ENCODE peak calls at places on chromosomes 4 and X, in four cellular contexts. One of them, this sample, is unnamed.

GRCh38 chr4:153594208-153594607 is 89.9 kb upstream of the TLR2 start:
- DNase-seq in GM12878: no peak
- DNase-seq in K562: peak; percentile 19
- DNase-seq in HepG2: no peak
- DNase-seq in this sample: no peak

GRCh38 chrX:129788527-129788926 is 8.8 kb downstream of the SASH3 start:
- DNase-seq in GM12878: no peak
- DNase-seq in K562: no peak
- DNase-seq in HepG2: no peak
- DNase-seq in this sample: no peak

GRCh38 chrX:153443476-153444332 is 2.2 kb downstream of the TREX2 start:
- DNase-seq in GM12878: no peak
- DNase-seq in K562: no peak
- DNase-seq in HepG2: no peak
- DNase-seq in this sample: no peak

GRCh38 chr4:109044446-109044845 is 258.0 kb downstream of the COL25A1 start:
- DNase-seq in GM12878: no peak
- DNase-seq in K562: no peak
- DNase-seq in HepG2: no peak
- DNase-seq in this sample: no peak

GRCh38 chrX:5295004-5295403 is 933.7 kb downstream of the NLGN4X start:
- DNase-seq in GM12878: no peak
- DNase-seq in K562: no peak
- DNase-seq in HepG2: no peak
- DNase-seq in this sample: no peak

GRCh38 chrX:115939070-115939469 is 231.5 kb upstream of the AGTR2 start:
- DNase-seq in GM12878: peak; percentile 33
- DNase-seq in K562: no peak
- DNase-seq in HepG2: no peak
- DNase-seq in this sample: no peak

GRCh38 chrX:103440621-103441020 is 64.3 kb downstream of the BEX3 start:
- DNase-seq in GM12878: no peak
- DNase-seq in K562: no peak
- DNase-seq in HepG2: no peak
- DNase-seq in this sample: no peak

GRCh38 chr4:2269206-2269531 is 7.3 kb upstream of the MXD4 start:
- DNase-seq in GM12878: no peak
- DNase-seq in K562: no peak
- DNase-seq in HepG2: no peak
- DNase-seq in this sample: peak; percentile 63

GRCh38 chr4:128663325-128663724 is 146.2 kb upstream of the JADE1 start:
- DNase-seq in GM12878: peak; percentile 37
- DNase-seq in K562: no peak
- DNase-seq in HepG2: no peak
- DNase-seq in this sample: no peak

GRCh38 chrX:11683057-11683456 is 17.3 kb upstream of the ARHGAP6 start:
- DNase-seq in GM12878: no peak
- DNase-seq in K562: no peak
- DNase-seq in HepG2: no peak
- DNase-seq in this sample: no peak

DNA sequence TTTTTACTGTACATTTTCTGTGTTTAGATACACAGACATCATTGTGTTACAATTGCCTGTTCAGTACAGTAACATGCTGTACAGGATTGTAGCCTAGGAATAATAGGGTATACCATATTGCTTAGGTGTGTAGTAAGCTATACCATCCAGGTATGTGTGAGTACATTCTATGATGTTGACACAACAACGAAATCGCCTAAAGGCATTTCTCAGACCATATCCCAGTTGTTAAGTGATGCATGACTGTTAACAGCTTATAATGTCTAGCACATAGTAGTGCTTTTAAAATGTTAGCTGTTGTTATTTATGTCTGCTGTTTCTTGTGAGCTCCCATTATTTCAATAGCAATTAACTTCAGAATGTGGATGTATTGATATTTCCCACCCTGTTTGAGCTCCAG is 4.5 kb downstream of the PRRG1 start:
- DNase-seq in GM12878: no peak
- DNase-seq in K562: no peak
- DNase-seq in HepG2: no peak
- DNase-seq in this sample: no peak
- TF ChIP-seq BRCA1 in GM12878: no peak
- TF ChIP-seq BRCA1 in K562: no peak
- TF ChIP-seq BRCA1 in HepG2: no peak
- TF ChIP-seq BRCA1 in this sample: no peak

GRCh38 chr4:151865744-151866143 is 104.9 kb upstream of the GATB start:
- DNase-seq in GM12878: no peak
- DNase-seq in K562: no peak
- DNase-seq in HepG2: no peak
- DNase-seq in this sample: no peak

GRCh38 chr4:151860561-151861093 is 99.8 kb upstream of the GATB start:
- DNase-seq in GM12878: no peak
- DNase-seq in K562: no peak
- DNase-seq in HepG2: no peak
- DNase-seq in this sample: no peak

GRCh38 chr4:151865327-151865726 is 104.5 kb upstream of the GATB start:
- DNase-seq in GM12878: no peak
- DNase-seq in K562: no peak
- DNase-seq in HepG2: no peak
- DNase-seq in this sample: no peak

GRCh38 chr4:151864068-151864467 is 103.3 kb upstream of the GATB start:
- DNase-seq in GM12878: no peak
- DNase-seq in K562: no peak
- DNase-seq in HepG2: no peak
- DNase-seq in this sample: no peak

DNA sequence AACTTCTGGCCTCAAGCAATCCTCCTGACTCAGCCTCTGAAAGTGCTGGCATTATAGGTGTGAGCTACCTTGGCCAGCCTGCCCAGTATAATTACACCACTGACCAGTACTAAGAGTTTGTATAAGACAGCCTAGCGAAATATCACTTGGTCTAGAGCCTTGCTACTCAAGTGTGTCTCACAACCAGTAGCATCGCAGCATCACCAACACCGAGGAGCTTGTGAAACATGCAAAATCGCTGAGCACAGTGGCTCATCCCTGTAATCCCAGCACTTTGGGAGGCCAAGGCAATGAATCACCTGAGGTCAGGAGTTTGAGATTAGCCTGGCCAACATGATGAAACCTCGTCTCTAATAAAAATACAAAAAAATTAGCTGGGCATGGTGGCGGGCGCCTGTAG is 102.0 kb upstream of the GATB start:
- DNase-seq in GM12878: no peak
- DNase-seq in K562: no peak
- DNase-seq in HepG2: no peak
- DNase-seq in this sample: no peak
- TF ChIP-seq BRCA1 in GM12878: no peak
- TF ChIP-seq BRCA1 in K562: no peak
- TF ChIP-seq BRCA1 in HepG2: no peak
- TF ChIP-seq BRCA1 in this sample: no peak

GRCh38 chr4:66164869-66165268 is 494.6 kb upstream of the EPHA5 start:
- DNase-seq in GM12878: no peak
- DNase-seq in K562: no peak
- DNase-seq in HepG2: no peak
- DNase-seq in this sample: no peak

GRCh38 chr4:66157594-66157993 is 487.3 kb upstream of the EPHA5 start:
- DNase-seq in GM12878: no peak
- DNase-seq in K562: no peak
- DNase-seq in HepG2: no peak
- DNase-seq in this sample: no peak

DNA sequence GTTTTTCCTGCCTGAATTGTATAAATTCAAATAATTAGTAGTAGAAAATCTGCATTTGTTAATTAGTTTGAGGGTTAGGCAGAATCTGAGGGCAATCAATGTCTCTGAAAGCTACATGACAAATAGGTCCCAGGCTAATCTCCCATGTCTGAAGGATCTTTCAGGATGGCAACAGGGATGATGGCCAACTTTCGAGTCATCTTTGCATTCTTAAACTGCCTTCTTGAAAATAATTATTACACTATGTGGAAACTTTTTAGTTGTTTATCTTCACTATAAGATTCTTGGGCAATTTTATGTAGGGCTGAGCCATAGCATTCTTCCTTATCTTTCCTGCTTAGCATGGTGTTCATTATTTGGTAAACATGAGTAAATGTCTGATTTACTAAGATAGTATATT is 490.3 kb upstream of the EPHA5 start:
- DNase-seq in GM12878: no peak
- DNase-seq in K562: no peak
- DNase-seq in HepG2: no peak
- DNase-seq in this sample: no peak
- TF ChIP-seq BRCA1 in GM12878: no peak
- TF ChIP-seq BRCA1 in K562: no peak
- TF ChIP-seq BRCA1 in HepG2: no peak
- TF ChIP-seq BRCA1 in this sample: no peak

GRCh38 chr4:184401397-184402171 is 72.8 kb downstream of the IRF2 start:
- DNase-seq in GM12878: no peak
- DNase-seq in K562: no peak
- DNase-seq in HepG2: no peak
- DNase-seq in this sample: no peak

GRCh38 chr4:184399505-184399893 is 74.9 kb downstream of the IRF2 start:
- DNase-seq in GM12878: no peak
- DNase-seq in K562: no peak
- DNase-seq in HepG2: no peak
- DNase-seq in this sample: no peak

GRCh38 chr4:184398741-184399504 is 75.4 kb downstream of the IRF2 start:
- DNase-seq in GM12878: no peak
- DNase-seq in K562: no peak
- DNase-seq in HepG2: no peak
- DNase-seq in this sample: no peak

GRCh38 chr4:184400891-184401290 is 73.5 kb downstream of the IRF2 start:
- DNase-seq in GM12878: no peak
- DNase-seq in K562: no peak
- DNase-seq in HepG2: no peak
- DNase-seq in this sample: no peak

GRCh38 chr4:184400375-184400870 is 73.9 kb downstream of the IRF2 start:
- DNase-seq in GM12878: no peak
- DNase-seq in K562: no peak
- DNase-seq in HepG2: no peak
- DNase-seq in this sample: no peak
- TF ChIP-seq BRCA1 in GM12878: no peak
- TF ChIP-seq BRCA1 in K562: no peak
- TF ChIP-seq BRCA1 in HepG2: no peak
- TF ChIP-seq BRCA1 in this sample: no peak

DNA sequence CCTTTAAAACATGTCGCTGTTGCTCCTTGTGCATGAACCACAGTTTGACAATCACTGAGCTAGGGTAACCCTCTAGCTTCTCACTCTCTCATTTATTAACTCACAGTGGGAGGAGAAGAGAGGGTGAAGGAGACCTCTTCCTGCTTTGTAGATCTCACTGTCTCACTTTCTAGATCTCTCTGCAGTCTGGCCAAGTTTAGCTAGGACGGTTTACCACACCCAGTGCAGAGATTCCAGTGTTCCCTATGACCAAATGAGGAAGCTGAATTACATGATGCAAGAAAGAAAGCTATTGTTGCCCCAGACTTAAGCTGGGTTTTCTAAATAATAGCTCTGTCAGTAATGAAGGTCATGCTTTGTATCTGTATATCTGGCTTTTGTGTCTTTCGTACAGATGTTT is 582.5 kb downstream of the FSTL5 start:
- DNase-seq in GM12878: peak; percentile 4
- DNase-seq in K562: no peak
- DNase-seq in HepG2: no peak
- DNase-seq in this sample: no peak
- TF ChIP-seq BRCA1 in GM12878: no peak
- TF ChIP-seq BRCA1 in K562: no peak
- TF ChIP-seq BRCA1 in HepG2: no peak
- TF ChIP-seq BRCA1 in this sample: no peak

GRCh38 chrX:39854772-39855747 is 242.7 kb downstream of the BCOR start:
- DNase-seq in GM12878: peak; percentile 82
- DNase-seq in K562: no peak
- DNase-seq in HepG2: no peak
- DNase-seq in this sample: no peak
- TF ChIP-seq BRCA1 in GM12878: no peak
- TF ChIP-seq BRCA1 in K562: no peak
- TF ChIP-seq BRCA1 in HepG2: no peak
- TF ChIP-seq BRCA1 in this sample: no peak

DNA sequence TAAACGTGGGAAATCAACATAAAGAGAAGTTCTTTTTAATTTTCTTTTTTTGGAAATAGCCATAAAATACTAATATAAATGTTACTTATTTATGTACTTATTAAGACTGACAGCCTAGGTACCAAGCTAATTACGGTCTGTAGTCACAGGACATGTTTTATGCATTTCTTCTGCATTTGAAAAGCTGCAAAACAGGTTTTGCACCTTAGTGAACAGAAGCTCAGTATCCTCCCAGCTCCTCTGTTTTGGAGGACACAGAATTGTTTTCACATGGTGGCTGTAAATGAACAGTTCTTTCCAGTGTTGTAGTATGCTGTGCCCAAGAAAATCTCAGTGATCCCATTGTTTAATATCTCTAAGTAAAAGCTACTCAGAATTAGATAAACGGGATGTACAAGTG is 1788.0 kb upstream of the TENM3 start:
- DNase-seq in GM12878: no peak
- DNase-seq in K562: no peak
- DNase-seq in HepG2: no peak
- DNase-seq in this sample: no peak
- TF ChIP-seq BRCA1 in GM12878: no peak
- TF ChIP-seq BRCA1 in K562: no peak
- TF ChIP-seq BRCA1 in HepG2: no peak
- TF ChIP-seq BRCA1 in this sample: no peak

This sample was measured in H1.